ENCODE peak calls at places on chromosome 15, in five cellular contexts. L is stimulated activated CD4-positive, alpha-beta T cell treated with anti-CD3 and anti-CD28 coated beads, TNF-alpha, amount 100 ng/mL, for 4 hours; Z is epithelial cell of esophagus; M is psoas muscle; P is ascending aorta. F is an unnamed sample.

GRCh38 chr15:56918907-56919707 is 663 bp downstream of the TCF12 start:
- DNase-seq in L (peak), Z (peak), M (peak), P (no peak), F (no peak)

GRCh38 chr15:100663550-100664335 is 61.4 kb downstream of the ASB7 start:
- DNase-seq in L (no peak), Z (no peak), M (no peak), P (no peak), F (no peak)

GRCh38 chr15:98515186-98515585 is 133.2 kb upstream of the IGF1R start:
- DNase-seq in L (no peak), Z (no peak), M (no peak), P (no peak), F (no peak)

GRCh38 chr15:75208501-75209288 is 7.0 kb downstream of the C15orf39 start:
- DNase-seq in L (no peak), Z (no peak), M (no peak), P (no peak), F (no peak)

GRCh38 chr15:44775923-44776322 is 39.6 kb downstream of the TRIM69 start:
- DNase-seq in L (no peak), Z (peak), M (no peak), P (no peak), F (no peak)

GRCh38 chr15:61227269-61228024 is 1.7 kb downstream of the RORA start:
- DNase-seq in L (no peak), Z (peak), M (peak), P (no peak), F (no peak)

GRCh38 chr15:38699633-38700230 is 135.1 kb upstream of the RASGRP1 start:
- DNase-seq in L (no peak), Z (peak), M (peak), P (no peak), F (peak)

GRCh38 chr15:71748327-71748726 is 62.0 kb upstream of the NR2E3 start:
- DNase-seq in L (no peak), Z (peak), M (no peak), P (no peak), F (no peak)

GRCh38 chr15:57375827-57376694 is at the start of gene CGNL1:
- DNase-seq in L (no peak), Z (peak), M (peak), P (no peak), F (no peak)